ENCODE peak calls at places on chromosomes 3 and 15, in six cellular contexts. One of them, this sample, is unnamed.

GRCh38 chr3:197394464-197395321 is 96.3 kb upstream of the DLG1 start:
- DNase-seq in CD8-positive, alpha-beta T cell: no peak
- DNase-seq in CD4-positive, CD25-positive, alpha-beta regulatory T cell: peak; percentile 67
- DNase-seq in left ventricle myocardium inferior: peak; percentile 64
- DNase-seq in CD8-positive, alpha-beta memory T cell: peak; percentile 11
- DNase-seq in MM.1S: peak; percentile 2
- DNase-seq in this sample: peak; percentile 65

GRCh38 chr15:63256433-63256884 is 20.9 kb upstream of the APH1B start:
- DNase-seq in CD8-positive, alpha-beta T cell: no peak
- DNase-seq in CD4-positive, CD25-positive, alpha-beta regulatory T cell: no peak
- DNase-seq in left ventricle myocardium inferior: no peak
- DNase-seq in CD8-positive, alpha-beta memory T cell: no peak
- DNase-seq in MM.1S: no peak
- DNase-seq in this sample: no peak

GRCh38 chr3:72615182-72615581 is 233.1 kb downstream of the SHQ1 start:
- DNase-seq in CD8-positive, alpha-beta T cell: no peak
- DNase-seq in CD4-positive, CD25-positive, alpha-beta regulatory T cell: no peak
- DNase-seq in left ventricle myocardium inferior: no peak
- DNase-seq in CD8-positive, alpha-beta memory T cell: no peak
- DNase-seq in MM.1S: no peak
- DNase-seq in this sample: no peak

GRCh38 chr3:195001961-195002861 is 268.7 kb downstream of the XXYLT1 start:
- DNase-seq in CD8-positive, alpha-beta T cell: peak; percentile 21
- DNase-seq in CD4-positive, CD25-positive, alpha-beta regulatory T cell: peak; percentile 39
- DNase-seq in left ventricle myocardium inferior: peak; percentile 63
- DNase-seq in CD8-positive, alpha-beta memory T cell: peak; percentile 8
- DNase-seq in MM.1S: peak; percentile 82
- DNase-seq in this sample: peak; percentile 55

GRCh38 chr3:38966956-38967795 is 84.6 kb downstream of the SCN11A start:
- DNase-seq in CD8-positive, alpha-beta T cell: no peak
- DNase-seq in CD4-positive, CD25-positive, alpha-beta regulatory T cell: no peak
- DNase-seq in left ventricle myocardium inferior: no peak
- DNase-seq in CD8-positive, alpha-beta memory T cell: no peak
- DNase-seq in MM.1S: no peak
- DNase-seq in this sample: no peak

GRCh38 chr15:44545934-44546802 is 9.2 kb downstream of the EIF3J start:
- DNase-seq in CD8-positive, alpha-beta T cell: no peak
- DNase-seq in CD4-positive, CD25-positive, alpha-beta regulatory T cell: peak; percentile 71
- DNase-seq in left ventricle myocardium inferior: no peak
- DNase-seq in CD8-positive, alpha-beta memory T cell: no peak
- DNase-seq in MM.1S: peak; percentile 74
- DNase-seq in this sample: peak; percentile 52

GRCh38 chr15:61871926-61872522 is 188.2 kb downstream of the VPS13C start:
- DNase-seq in CD8-positive, alpha-beta T cell: no peak
- DNase-seq in CD4-positive, CD25-positive, alpha-beta regulatory T cell: peak; percentile 40
- DNase-seq in left ventricle myocardium inferior: no peak
- DNase-seq in CD8-positive, alpha-beta memory T cell: no peak
- DNase-seq in MM.1S: peak; percentile 29
- DNase-seq in this sample: no peak

GRCh38 chr3:435969-436492 is 239.5 kb downstream of the CHL1 start:
- DNase-seq in CD8-positive, alpha-beta T cell: no peak
- DNase-seq in CD4-positive, CD25-positive, alpha-beta regulatory T cell: no peak
- DNase-seq in left ventricle myocardium inferior: no peak
- DNase-seq in CD8-positive, alpha-beta memory T cell: no peak
- DNase-seq in MM.1S: no peak
- DNase-seq in this sample: no peak

GRCh38 chr3:40120816-40121215 is 188.7 kb upstream of the EIF1B start:
- DNase-seq in CD8-positive, alpha-beta T cell: no peak
- DNase-seq in CD4-positive, CD25-positive, alpha-beta regulatory T cell: no peak
- DNase-seq in left ventricle myocardium inferior: no peak
- DNase-seq in CD8-positive, alpha-beta memory T cell: no peak
- DNase-seq in MM.1S: no peak
- DNase-seq in this sample: no peak

GRCh38 chr3:133401374-133402135 is 1.7 kb downstream of the BFSP2 start:
- DNase-seq in CD8-positive, alpha-beta T cell: no peak
- DNase-seq in CD4-positive, CD25-positive, alpha-beta regulatory T cell: no peak
- DNase-seq in left ventricle myocardium inferior: peak; percentile 43
- DNase-seq in CD8-positive, alpha-beta memory T cell: no peak
- DNase-seq in MM.1S: no peak
- DNase-seq in this sample: no peak

GRCh38 chr15:58053236-58054153 is 12.0 kb downstream of the ALDH1A2 start:
- DNase-seq in CD8-positive, alpha-beta T cell: no peak
- DNase-seq in CD4-positive, CD25-positive, alpha-beta regulatory T cell: no peak
- DNase-seq in left ventricle myocardium inferior: no peak
- DNase-seq in CD8-positive, alpha-beta memory T cell: no peak
- DNase-seq in MM.1S: no peak
- DNase-seq in this sample: no peak

GRCh38 chr3:87298111-87298718 is 21.8 kb upstream of the POU1F1 start:
- DNase-seq in CD8-positive, alpha-beta T cell: no peak
- DNase-seq in CD4-positive, CD25-positive, alpha-beta regulatory T cell: peak; percentile 29
- DNase-seq in left ventricle myocardium inferior: no peak
- DNase-seq in CD8-positive, alpha-beta memory T cell: peak; percentile 20
- DNase-seq in MM.1S: peak; percentile 46
- DNase-seq in this sample: no peak

GRCh38 chr15:62928996-62929350 is 113.6 kb upstream of the TPM1 start:
- DNase-seq in CD8-positive, alpha-beta T cell: no peak
- DNase-seq in CD4-positive, CD25-positive, alpha-beta regulatory T cell: no peak
- DNase-seq in left ventricle myocardium inferior: no peak
- DNase-seq in CD8-positive, alpha-beta memory T cell: no peak
- DNase-seq in MM.1S: no peak
- DNase-seq in this sample: no peak

GRCh38 chr15:60993008-60993407 is 236.1 kb downstream of the RORA start:
- DNase-seq in CD8-positive, alpha-beta T cell: no peak
- DNase-seq in CD4-positive, CD25-positive, alpha-beta regulatory T cell: no peak
- DNase-seq in left ventricle myocardium inferior: no peak
- DNase-seq in CD8-positive, alpha-beta memory T cell: no peak
- DNase-seq in MM.1S: no peak
- DNase-seq in this sample: no peak

GRCh38 chr3:12483364-12483763 is 916 bp upstream of the TSEN2 start:
- DNase-seq in CD8-positive, alpha-beta T cell: no peak
- DNase-seq in CD4-positive, CD25-positive, alpha-beta regulatory T cell: no peak
- DNase-seq in left ventricle myocardium inferior: no peak
- DNase-seq in CD8-positive, alpha-beta memory T cell: no peak
- DNase-seq in MM.1S: no peak
- DNase-seq in this sample: no peak

GRCh38 chr3:150096700-150097587 is 126.2 kb upstream of the PFN2 start:
- DNase-seq in CD8-positive, alpha-beta T cell: no peak
- DNase-seq in CD4-positive, CD25-positive, alpha-beta regulatory T cell: no peak
- DNase-seq in left ventricle myocardium inferior: no peak
- DNase-seq in CD8-positive, alpha-beta memory T cell: no peak
- DNase-seq in MM.1S: no peak
- DNase-seq in this sample: no peak

GRCh38 chr15:80455051-80455648 is 51.0 kb downstream of the ARNT2 start:
- DNase-seq in CD8-positive, alpha-beta T cell: no peak
- DNase-seq in CD4-positive, CD25-positive, alpha-beta regulatory T cell: no peak
- DNase-seq in left ventricle myocardium inferior: no peak
- DNase-seq in CD8-positive, alpha-beta memory T cell: no peak
- DNase-seq in MM.1S: no peak
- DNase-seq in this sample: no peak

GRCh38 chr15:61545763-61546162 is 316.7 kb upstream of the RORA start:
- DNase-seq in CD8-positive, alpha-beta T cell: no peak
- DNase-seq in CD4-positive, CD25-positive, alpha-beta regulatory T cell: no peak
- DNase-seq in left ventricle myocardium inferior: no peak
- DNase-seq in CD8-positive, alpha-beta memory T cell: no peak
- DNase-seq in MM.1S: no peak
- DNase-seq in this sample: no peak

GRCh38 chr15:88331291-88331690 is 74.8 kb upstream of the NTRK3 start:
- DNase-seq in CD8-positive, alpha-beta T cell: peak; percentile 13
- DNase-seq in CD4-positive, CD25-positive, alpha-beta regulatory T cell: peak; percentile 49
- DNase-seq in left ventricle myocardium inferior: no peak
- DNase-seq in CD8-positive, alpha-beta memory T cell: no peak
- DNase-seq in MM.1S: peak; percentile 72
- DNase-seq in this sample: no peak

GRCh38 chr3:37291275-37291700 is 116.9 kb upstream of the LRRFIP2 start:
- DNase-seq in CD8-positive, alpha-beta T cell: no peak
- DNase-seq in CD4-positive, CD25-positive, alpha-beta regulatory T cell: no peak
- DNase-seq in left ventricle myocardium inferior: no peak
- DNase-seq in CD8-positive, alpha-beta memory T cell: no peak
- DNase-seq in MM.1S: no peak
- DNase-seq in this sample: no peak

DNA sequence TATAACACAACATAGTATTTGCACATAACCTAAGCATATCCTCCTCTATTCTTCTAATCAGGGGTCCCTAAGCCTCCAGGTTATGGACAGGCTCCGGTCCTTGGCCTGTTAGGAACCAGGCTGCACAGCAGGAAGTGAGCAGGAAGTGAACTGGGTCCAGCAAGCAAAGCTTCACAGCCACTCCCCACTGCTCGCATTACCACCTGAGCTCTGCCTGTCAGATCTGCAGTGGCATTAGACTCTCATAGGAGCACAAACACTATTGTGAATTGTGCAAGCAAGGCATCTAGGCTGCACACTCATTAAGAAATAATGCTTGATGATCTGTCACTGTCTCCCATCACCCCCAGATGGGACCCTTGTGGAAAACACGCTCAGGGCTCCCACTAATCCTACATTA is 9.8 kb downstream of the MSL2 start:
- DNase-seq in CD8-positive, alpha-beta T cell: no peak
- DNase-seq in CD4-positive, CD25-positive, alpha-beta regulatory T cell: peak; percentile 67
- DNase-seq in left ventricle myocardium inferior: no peak
- DNase-seq in CD8-positive, alpha-beta memory T cell: peak; percentile 14
- DNase-seq in MM.1S: peak; percentile 23
- DNase-seq in this sample: no peak
- H3K4me1 ChIP-seq in CD8-positive, alpha-beta T cell: peaks cover 94% of the 10 kb centered on the region
- H3K4me1 ChIP-seq in CD4-positive, CD25-positive, alpha-beta regulatory T cell: peaks cover 92% of the 10 kb centered on the region
- H3K4me1 ChIP-seq in left ventricle myocardium inferior: peaks cover 98% of the 10 kb centered on the region
- H3K4me1 ChIP-seq in CD8-positive, alpha-beta memory T cell: peaks cover 91% of the 10 kb centered on the region
- H3K4me1 ChIP-seq in MM.1S: peaks cover 29% of the 10 kb centered on the region
- H3K4me1 ChIP-seq in this sample: peaks cover 65% of the 10 kb centered on the region

GRCh38 chr3:31544634-31545033 is 11.9 kb downstream of the STT3B start:
- DNase-seq in CD8-positive, alpha-beta T cell: no peak
- DNase-seq in CD4-positive, CD25-positive, alpha-beta regulatory T cell: no peak
- DNase-seq in left ventricle myocardium inferior: peak; percentile 22
- DNase-seq in CD8-positive, alpha-beta memory T cell: no peak
- DNase-seq in MM.1S: no peak
- DNase-seq in this sample: peak; percentile 24
- H3K27ac ChIP-seq in CD8-positive, alpha-beta T cell: no peak overlapping the region
- H3K27ac ChIP-seq in CD4-positive, CD25-positive, alpha-beta regulatory T cell: no peak overlapping the region
- H3K27ac ChIP-seq in left ventricle myocardium inferior: peak overlapping the region; percentile 16
- H3K27ac ChIP-seq in CD8-positive, alpha-beta memory T cell: no peak overlapping the region
- H3K27ac ChIP-seq in MM.1S: no peak overlapping the region
- H3K27ac ChIP-seq in this sample: peak overlapping the region; percentile 61

GRCh38 chr3:83500422-83500821 is 1458.4 kb upstream of the CADM2 start:
- DNase-seq in CD8-positive, alpha-beta T cell: no peak
- DNase-seq in CD4-positive, CD25-positive, alpha-beta regulatory T cell: no peak
- DNase-seq in left ventricle myocardium inferior: no peak
- DNase-seq in CD8-positive, alpha-beta memory T cell: no peak
- DNase-seq in MM.1S: no peak
- DNase-seq in this sample: no peak
- H3K4me3 ChIP-seq in CD8-positive, alpha-beta T cell: no peak overlapping the region
- H3K4me3 ChIP-seq in CD4-positive, CD25-positive, alpha-beta regulatory T cell: no peak overlapping the region
- H3K4me3 ChIP-seq in left ventricle myocardium inferior: no peak overlapping the region
- H3K4me3 ChIP-seq in CD8-positive, alpha-beta memory T cell: no peak overlapping the region
- H3K4me3 ChIP-seq in MM.1S: no peak overlapping the region
- H3K4me3 ChIP-seq in this sample: no peak overlapping the region

GRCh38 chr3:66392512-66392911 is 108.3 kb downstream of the LRIG1 start:
- DNase-seq in CD8-positive, alpha-beta T cell: no peak
- DNase-seq in CD4-positive, CD25-positive, alpha-beta regulatory T cell: no peak
- DNase-seq in left ventricle myocardium inferior: no peak
- DNase-seq in CD8-positive, alpha-beta memory T cell: no peak
- DNase-seq in MM.1S: no peak
- DNase-seq in this sample: no peak
- H3K4me1 ChIP-seq in CD8-positive, alpha-beta T cell: peaks cover 24% of the 10 kb centered on the region
- H3K4me1 ChIP-seq in CD4-positive, CD25-positive, alpha-beta regulatory T cell: peaks cover 42% of the 10 kb centered on the region
- H3K4me1 ChIP-seq in left ventricle myocardium inferior: peaks cover 43% of the 10 kb centered on the region
- H3K4me1 ChIP-seq in CD8-positive, alpha-beta memory T cell: peaks cover 47% of the 10 kb centered on the region
- H3K4me1 ChIP-seq in MM.1S: peaks cover 11% of the 10 kb centered on the region
- H3K4me1 ChIP-seq in this sample: peaks cover 20% of the 10 kb centered on the region

This sample was measured in psoas muscle.